ENCODE peak calls at places on chromosomes 13 and 19, in four cellular contexts. R is choroid plexus epithelial cell, Z is lower leg skin, G is pancreas. D is an unnamed sample.
A peak's percentile ranks its signal among the peaks of the same experiment; 100 is the strongest.

GRCh38 chr19:5547881-5548280 is 19.9 kb downstream of the TINCR start:
- DNase-seq in R (peak; percentile 61), Z (no peak), G (no peak), D (no peak)

GRCh38 chr19:39150807-39151206 is 25.2 kb downstream of the PAK4 start:
- DNase-seq in R (no peak), Z (no peak), G (peak; percentile 42), D (no peak)

GRCh38 chr19:32971012-32971595 is 654 bp downstream of the CEP89 start:
- DNase-seq in R (no peak), Z (no peak), G (no peak), D (no peak)

GRCh38 chr13:41418027-41418426 is 39.3 kb upstream of the RGCC start:
- DNase-seq in R (peak; percentile 77), Z (no peak), G (no peak), D (peak; percentile 4)

GRCh38 chr13:46578590-46578975 is 25.6 kb downstream of the LRCH1 start:
- DNase-seq in R (no peak), Z (no peak), G (no peak), D (no peak)

GRCh38 chr19:55086730-55087541 is 11.3 kb downstream of the EPS8L1 start:
- DNase-seq in R (peak; percentile 94), Z (peak; percentile 89), G (peak; percentile 84), D (no peak)

GRCh38 chr13:24502567-24503375 is 9.8 kb downstream of the PARP4 start:
- DNase-seq in R (peak; percentile 61), Z (no peak), G (no peak), D (no peak)

GRCh38 chr19:41239363-41239762 is 20.3 kb downstream of the AXL start:
- DNase-seq in R (no peak), Z (no peak), G (no peak), D (no peak)

GRCh38 chr13:34926513-34926912 is 15.6 kb upstream of the NBEA start:
- DNase-seq in R (peak; percentile 79), Z (no peak), G (no peak), D (peak; percentile 44)

GRCh38 chr13:38167164-38167822 is 182.4 kb upstream of the UFM1 start:
- DNase-seq in R (no peak), Z (no peak), G (no peak), D (no peak)

GRCh38 chr19:21094347-21095025 is 12.5 kb downstream of the ZNF714 start:
- DNase-seq in R (no peak), Z (no peak), G (no peak), D (no peak)

GRCh38 chr19:55251296-55252081 is 7.3 kb downstream of the PPP6R1 start:
- DNase-seq in R (peak; percentile 14), Z (no peak), G (no peak), D (no peak)

GRCh38 chr13:82330499-82330898 is 1551.8 kb downstream of the SLITRK1 start:
- DNase-seq in R (peak; percentile 61), Z (no peak), G (no peak), D (no peak)

GRCh38 chr13:100156786-100157185 is 67.9 kb downstream of the PCCA start:
- DNase-seq in R (no peak), Z (no peak), G (no peak), D (no peak)

GRCh38 chr13:30715837-30716236 is 19.5 kb upstream of the ALOX5AP start:
- DNase-seq in R (no peak), Z (peak; percentile 54), G (no peak), D (no peak)

GRCh38 chr19:44808463-44809371 is at the start of gene BCAM:
- DNase-seq in R (peak; percentile 69), Z (no peak), G (peak; percentile 94), D (no peak)

GRCh38 chr13:70714993-70715392 is 606.7 kb upstream of the KLHL1 start:
- DNase-seq in R (no peak), Z (no peak), G (no peak), D (no peak)

GRCh38 chr19:49136771-49137171 is 17.4 kb downstream of the PPFIA3 start:
- DNase-seq in R (no peak), Z (no peak), G (peak; percentile 69), D (no peak)

GRCh38 chr19:810077-810855 is 11.5 kb downstream of the PLPPR3 start:
- DNase-seq in R (no peak), Z (no peak), G (peak; percentile 82), D (no peak)

GRCh38 chr19:13665125-13665903 is 99.0 kb upstream of the MRI1 start:
- DNase-seq in R (no peak), Z (no peak), G (no peak), D (no peak)

GRCh38 chr13:21175656-21176194 is 627 bp downstream of the SKA3 start:
- DNase-seq in R (peak; percentile 58), Z (no peak), G (no peak), D (no peak)

GRCh38 chr13:35255241-35255640 is 221.2 kb downstream of the MAB21L1 start:
- DNase-seq in R (no peak), Z (no peak), G (peak; percentile 32), D (no peak)

GRCh38 chr13:51064753-51065152 is 46.3 kb downstream of the C13orf42 start:
- DNase-seq in R (no peak), Z (no peak), G (no peak), D (no peak)

GRCh38 chr19:7575426-7576040 is 20.1 kb upstream of the CAMSAP3 start:
- DNase-seq in R (peak; percentile 21), Z (no peak), G (no peak), D (no peak)

GRCh38 chr13:98293570-98294142 is 116.6 kb upstream of the RNF113B start:
- DNase-seq in R (peak; percentile 28), Z (no peak), G (no peak), D (no peak)

GRCh38 chr13:76086729-76087128 is 450.6 kb downstream of the LMO7 start:
- DNase-seq in R (no peak), Z (no peak), G (no peak), D (no peak)

GRCh38 chr19:51637362-51637978 is 7.3 kb upstream of the SIGLEC5 start:
- DNase-seq in R (peak; percentile 11), Z (no peak), G (no peak), D (no peak)

GRCh38 chr13:45490068-45490467 is 25.3 kb downstream of the COG3 start:
- DNase-seq in R (no peak), Z (no peak), G (no peak), D (no peak)

GRCh38 chr19:6753178-6754031 is 13.8 kb downstream of the SH2D3A start:
- DNase-seq in R (peak; percentile 72), Z (peak; percentile 73), G (peak; percentile 80), D (no peak)

GRCh38 chr13:109206616-109207015 is 577.2 kb downstream of the MYO16 start:
- DNase-seq in R (no peak), Z (no peak), G (no peak), D (no peak)

GRCh38 chr19:23762884-23763711 is 4.4 kb upstream of the ZNF681 start:
- DNase-seq in R (peak; percentile 71), Z (peak; percentile 75), G (peak; percentile 93), D (peak; percentile 82)

GRCh38 chr19:37991841-37992248 is 84.8 kb downstream of the SIPA1L3 start:
- DNase-seq in R (peak; percentile 35), Z (no peak), G (no peak), D (no peak)

GRCh38 chr19:15551183-15552004 is 43.1 kb downstream of the CYP4F22 start:
- DNase-seq in R (no peak), Z (no peak), G (peak; percentile 69), D (no peak)
- H3K4me3 ChIP-seq in R (no peak overlapping the region), Z (no peak overlapping the region), G (peak overlapping the region; percentile 1), D (no peak overlapping the region)

DNA sequence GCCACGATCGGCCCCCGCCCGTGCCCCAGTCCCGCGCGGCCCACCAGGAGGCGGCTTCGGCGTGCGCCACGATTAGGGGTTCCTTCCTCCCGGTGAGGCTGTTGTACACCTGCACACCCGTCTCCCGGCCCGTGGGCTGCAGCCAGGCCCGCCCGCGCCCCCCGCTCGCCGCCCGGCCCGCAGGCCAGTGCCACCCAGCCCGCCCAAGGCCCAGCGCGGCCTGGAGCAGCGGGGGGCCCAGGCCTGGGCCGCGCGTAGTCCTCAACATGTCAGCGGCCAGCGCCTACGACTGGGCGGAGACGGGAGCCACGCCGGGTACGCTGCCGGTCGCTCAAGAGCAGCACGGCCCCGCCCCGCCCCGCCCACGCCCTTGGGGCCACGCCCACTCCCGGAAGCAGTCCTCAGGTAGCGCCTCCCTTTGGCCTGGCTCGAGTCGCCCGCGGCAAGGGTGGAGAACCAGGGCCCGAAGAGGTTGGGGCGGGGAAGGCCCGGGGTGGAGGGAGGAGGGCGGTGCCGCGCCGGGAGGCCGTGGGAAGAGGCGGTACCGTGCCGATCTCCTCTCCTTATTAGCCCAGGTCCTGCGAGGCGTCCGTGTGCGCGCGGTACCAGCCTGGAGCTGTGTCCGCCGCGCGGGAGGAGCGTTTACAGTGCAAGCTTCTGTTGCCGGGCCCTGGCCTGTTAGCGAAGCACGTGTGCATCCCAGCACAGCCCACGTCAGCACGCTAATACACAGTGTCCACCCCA is at the start of gene CARS2:
- DNase-seq in R (peak; percentile 98), Z (peak; percentile 94), G (peak; percentile 99), D (peak; percentile 92)
- TF ChIP-seq CTCF in R (peak; percentile 16), Z (no peak), G (no peak), D (peak; percentile 7)

DNA sequence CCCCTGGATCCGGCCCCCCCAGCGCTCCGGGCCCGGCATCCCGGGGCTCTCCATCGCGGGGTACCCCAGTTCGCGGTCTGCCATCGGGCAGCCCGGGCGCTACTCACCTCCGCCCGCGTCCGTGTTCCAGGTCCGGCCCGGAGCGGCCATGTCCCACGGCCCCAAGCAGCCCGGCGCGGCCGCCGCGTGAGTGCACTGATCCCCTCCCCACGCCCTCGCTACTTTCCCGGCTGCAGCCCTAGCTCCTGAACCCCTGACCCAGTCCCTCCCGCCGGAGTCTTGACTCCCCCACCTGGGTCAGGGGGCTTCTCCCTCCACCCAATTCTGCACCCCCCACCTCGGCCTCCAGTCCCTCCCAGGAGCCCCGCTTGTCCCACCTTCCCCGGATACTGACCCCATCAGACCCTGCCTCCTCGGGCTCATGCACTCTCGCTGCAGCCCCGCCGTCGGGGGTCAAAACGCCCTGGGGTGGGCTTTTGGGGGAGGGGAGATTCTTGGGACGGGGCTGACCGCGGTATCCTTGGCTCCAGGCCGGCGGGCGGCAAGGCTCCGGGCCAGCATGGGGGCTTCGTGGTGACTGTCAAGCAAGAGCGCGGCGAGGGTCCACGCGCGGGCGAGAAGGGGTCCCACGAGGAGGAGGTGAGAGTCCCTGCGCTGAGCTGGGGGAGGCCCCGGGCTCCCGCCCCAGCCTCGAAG is 566 bp downstream of the HMG20B start:
- DNase-seq in R (peak; percentile 17), Z (no peak), G (peak; percentile 86), D (no peak)
- H3K4me3 ChIP-seq in R (peak overlapping the region; percentile 79), Z (peak overlapping the region; percentile 84), G (peak overlapping the region; percentile 83), D (peak overlapping the region; percentile 99)

DNA sequence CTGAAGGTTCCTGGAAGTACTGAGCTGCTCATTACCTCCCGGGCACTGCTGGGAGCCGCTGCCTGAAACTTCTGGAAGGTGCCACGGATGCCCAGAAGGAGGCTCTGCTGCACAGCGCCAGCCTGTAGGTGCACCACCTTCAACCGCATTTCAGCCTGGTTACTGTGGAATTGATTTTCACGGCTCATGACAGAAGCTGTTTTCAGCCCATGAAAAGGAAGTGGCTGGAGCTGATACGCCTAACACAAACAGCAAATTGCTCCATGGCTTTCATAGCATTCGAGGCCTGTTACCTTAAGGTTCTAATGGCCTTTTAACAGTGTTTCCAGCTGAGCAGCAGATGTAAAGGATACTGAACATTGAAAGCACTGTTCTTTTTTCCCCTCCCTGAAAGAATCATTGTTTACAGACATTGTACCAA is 22.0 kb downstream of the GPC6 start:
- DNase-seq in R (peak; percentile 83), Z (no peak), G (peak; percentile 87), D (no peak)
- TF ChIP-seq CTCF in R (peak; percentile 66), Z (no peak), G (peak; percentile 41), D (peak; percentile 23)

DNA sequence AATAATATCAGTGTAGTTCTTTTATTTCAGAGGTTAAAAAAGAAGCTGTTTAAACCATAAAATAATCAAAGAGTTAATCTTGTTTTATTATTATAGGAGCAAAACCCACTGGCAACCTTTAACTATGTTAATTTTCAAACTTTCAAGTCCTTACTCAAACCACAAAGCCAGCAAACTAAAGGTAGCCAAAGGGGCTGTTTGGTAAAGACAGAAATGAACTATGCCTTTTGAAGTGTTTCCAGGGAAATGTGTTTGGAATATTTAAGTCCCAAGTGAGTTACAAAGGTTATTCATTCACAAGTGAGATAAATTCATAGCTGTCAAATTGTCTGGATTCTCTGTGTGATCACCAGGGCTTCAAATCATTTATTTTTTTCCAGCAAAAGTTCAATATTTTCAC is 264.7 kb downstream of the MZT1 start:
- DNase-seq in R (no peak), Z (no peak), G (no peak), D (no peak)
- H3K4me3 ChIP-seq in R (no peak overlapping the region), Z (no peak overlapping the region), G (no peak overlapping the region), D (no peak overlapping the region)

D was measured in LNCaP clone FGC.